ENCODE peak calls at places on chromosomes 6 and 20, in four cellular contexts. One of them, this sample, is unnamed.

GRCh38 chr6:34056301-34056700 is 89.6 kb downstream of the GRM4 start:
- DNase-seq in H1: peak; percentile 54
- DNase-seq in HepG2: no peak
- DNase-seq in GM12878: no peak
- DNase-seq in this sample: no peak

GRCh38 chr6:25253371-25253770 is 25.8 kb upstream of the CARMIL1 start:
- DNase-seq in H1: no peak
- DNase-seq in HepG2: no peak
- DNase-seq in GM12878: no peak
- DNase-seq in this sample: no peak

GRCh38 chr6:145070791-145071190 is 664.5 kb downstream of the EPM2A start:
- DNase-seq in H1: no peak
- DNase-seq in HepG2: no peak
- DNase-seq in GM12878: no peak
- DNase-seq in this sample: no peak

GRCh38 chr6:136158398-136158797 is 91.7 kb downstream of the MTFR2 start:
- DNase-seq in H1: no peak
- DNase-seq in HepG2: no peak
- DNase-seq in GM12878: no peak
- DNase-seq in this sample: no peak

GRCh38 chr6:122660296-122660695 is 50.1 kb downstream of the PKIB start:
- DNase-seq in H1: no peak
- DNase-seq in HepG2: no peak
- DNase-seq in GM12878: no peak
- DNase-seq in this sample: no peak

GRCh38 chr6:31815025-31815838 is at the start of the genes HSPA1A and HSPA1L:
- DNase-seq in H1: peak; percentile 93
- DNase-seq in HepG2: peak; percentile 95
- DNase-seq in GM12878: no peak
- DNase-seq in this sample: peak; percentile 85

GRCh38 chr6:87074051-87074711 is 20.7 kb downstream of the CGA start:
- DNase-seq in H1: no peak
- DNase-seq in HepG2: no peak
- DNase-seq in GM12878: no peak
- DNase-seq in this sample: no peak

GRCh38 chr20:62161347-62161746 is 17.8 kb downstream of the SS18L1 start:
- DNase-seq in H1: no peak
- DNase-seq in HepG2: no peak
- DNase-seq in GM12878: no peak
- DNase-seq in this sample: no peak

GRCh38 chr6:9620263-9620662 is 794.6 kb downstream of the TFAP2A start:
- DNase-seq in H1: no peak
- DNase-seq in HepG2: no peak
- DNase-seq in GM12878: no peak
- DNase-seq in this sample: no peak

GRCh38 chr20:49460916-49461315 is 21.6 kb downstream of the KCNB1 start:
- DNase-seq in H1: no peak
- DNase-seq in HepG2: no peak
- DNase-seq in GM12878: no peak
- DNase-seq in this sample: no peak

GRCh38 chr6:106411643-106412200 is 51.2 kb downstream of the CRYBG1 start:
- DNase-seq in H1: no peak
- DNase-seq in HepG2: no peak
- DNase-seq in GM12878: no peak
- DNase-seq in this sample: no peak

GRCh38 chr6:87698618-87699017 is 3.4 kb downstream of the AKIRIN2 start:
- DNase-seq in H1: no peak
- DNase-seq in HepG2: no peak
- DNase-seq in GM12878: no peak
- DNase-seq in this sample: no peak

GRCh38 chr6:12280901-12281300 is 9.3 kb upstream of the EDN1 start:
- DNase-seq in H1: no peak
- DNase-seq in HepG2: no peak
- DNase-seq in GM12878: no peak
- DNase-seq in this sample: no peak

GRCh38 chr6:98904096-98904495 is 43.6 kb downstream of the FBXL4 start:
- DNase-seq in H1: no peak
- DNase-seq in HepG2: no peak
- DNase-seq in GM12878: no peak
- DNase-seq in this sample: no peak

GRCh38 chr20:11378252-11378651 is 539.4 kb upstream of the BTBD3 start:
- DNase-seq in H1: no peak
- DNase-seq in HepG2: no peak
- DNase-seq in GM12878: no peak
- DNase-seq in this sample: no peak
- TF ChIP-seq ZNF274 in H1: no peak
- TF ChIP-seq ZNF274 in HepG2: no peak
- TF ChIP-seq ZNF274 in GM12878: no peak
- TF ChIP-seq ZNF274 in this sample: no peak

DNA sequence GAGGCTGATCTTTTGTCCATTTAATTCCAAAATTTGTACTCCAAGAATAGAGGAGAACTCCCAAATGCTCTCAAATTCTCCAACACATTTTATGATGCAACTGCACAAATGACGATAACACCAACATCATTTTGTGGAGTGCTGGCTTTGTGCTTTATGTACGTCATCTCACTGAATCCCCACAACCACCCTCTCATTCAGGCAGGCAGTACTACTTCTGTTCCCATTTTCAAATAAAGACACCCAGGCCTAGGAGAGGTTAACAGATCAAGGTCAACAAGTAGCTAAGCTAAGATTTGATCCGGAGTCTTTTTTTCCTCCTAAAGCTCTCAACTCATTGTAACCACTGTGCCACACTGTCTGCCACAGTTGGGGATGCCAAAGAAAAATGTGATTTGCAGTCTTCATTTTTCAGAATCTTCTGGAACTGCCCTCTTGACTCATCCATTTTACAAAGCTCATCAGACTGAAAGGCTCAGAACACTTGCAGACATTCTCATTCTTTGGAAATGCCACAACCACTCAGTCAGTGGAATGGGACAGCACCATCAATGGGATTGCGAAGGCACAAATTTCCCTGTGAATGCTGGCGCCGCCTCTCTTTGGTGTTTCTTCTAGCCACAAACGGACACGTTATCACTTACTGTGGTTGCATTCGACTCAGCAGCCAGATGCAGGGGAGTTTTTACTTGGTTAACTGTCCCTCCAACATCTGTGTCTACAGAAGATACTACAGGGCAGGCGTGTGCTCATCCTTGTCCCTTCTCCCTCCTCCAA is 184.4 kb downstream of the GJA10 start:
- DNase-seq in H1: no peak
- DNase-seq in HepG2: no peak
- DNase-seq in GM12878: no peak
- DNase-seq in this sample: no peak
- TF ChIP-seq SUZ12 in H1: no peak
- TF ChIP-seq SUZ12 in HepG2: no peak
- TF ChIP-seq SUZ12 in GM12878: no peak
- TF ChIP-seq SUZ12 in this sample: no peak

DNA sequence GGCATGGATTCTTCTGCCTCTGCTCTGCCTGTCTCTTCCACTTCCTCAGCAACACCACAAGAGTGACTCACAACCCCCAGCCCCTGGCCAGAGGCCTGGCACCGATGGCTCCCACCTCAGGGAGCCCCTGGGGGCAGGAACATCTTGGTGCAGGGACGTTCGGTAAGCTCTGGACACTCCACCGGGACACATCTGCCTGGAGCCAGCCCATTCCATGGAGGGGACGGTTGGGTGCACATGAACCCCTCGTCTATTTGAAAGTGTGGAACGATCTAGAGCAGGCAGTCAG is 246.5 kb downstream of the ERMARD start:
- DNase-seq in H1: no peak
- DNase-seq in HepG2: no peak
- DNase-seq in GM12878: no peak
- DNase-seq in this sample: no peak
- TF ChIP-seq YY1 in H1: no peak
- TF ChIP-seq YY1 in HepG2: no peak
- TF ChIP-seq YY1 in GM12878: no peak
- TF ChIP-seq YY1 in this sample: no peak

DNA sequence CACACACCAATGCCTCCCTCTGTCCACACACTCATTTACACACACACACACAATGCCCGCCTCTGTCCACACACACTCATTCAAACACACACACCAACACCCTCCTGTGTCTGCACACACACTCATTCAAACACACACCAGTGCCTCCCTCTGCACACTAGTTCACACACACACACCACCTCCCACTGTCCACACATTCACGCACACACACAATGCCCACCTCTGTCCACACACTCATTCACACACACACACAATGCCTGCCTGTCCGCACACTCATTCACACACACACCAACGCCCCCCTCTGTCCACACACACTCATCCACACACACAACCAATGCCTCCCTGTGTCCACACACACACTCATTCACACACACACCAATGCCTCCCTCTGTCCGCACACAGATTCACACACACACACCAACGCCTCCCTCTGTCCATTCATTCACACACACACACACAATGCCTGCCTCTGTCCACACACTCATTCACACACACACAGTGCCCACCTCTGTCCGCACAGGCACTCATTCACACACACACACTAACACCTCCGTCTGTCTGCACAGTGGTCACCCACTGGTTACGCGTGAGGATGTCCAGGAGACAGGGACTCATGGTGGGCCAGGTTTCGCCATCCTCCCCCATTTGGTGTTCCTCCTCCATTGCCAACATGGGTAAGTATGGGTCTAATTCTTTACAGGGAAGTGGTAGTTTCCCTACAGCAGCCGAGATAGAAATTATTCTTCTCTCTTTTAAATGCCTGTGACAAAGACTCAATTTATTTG is 62.4 kb upstream of the THBS2 start:
- DNase-seq in H1: no peak
- DNase-seq in HepG2: no peak
- DNase-seq in GM12878: no peak
- DNase-seq in this sample: no peak
- TF ChIP-seq ZNF274 in H1: no peak
- TF ChIP-seq ZNF274 in HepG2: no peak
- TF ChIP-seq ZNF274 in GM12878: no peak
- TF ChIP-seq ZNF274 in this sample: no peak

GRCh38 chr20:24657211-24657610 is 187.8 kb downstream of the SYNDIG1 start:
- DNase-seq in H1: no peak
- DNase-seq in HepG2: no peak
- DNase-seq in GM12878: no peak
- DNase-seq in this sample: no peak

GRCh38 chr20:24653306-24653705 is 183.9 kb downstream of the SYNDIG1 start:
- DNase-seq in H1: no peak
- DNase-seq in HepG2: no peak
- DNase-seq in GM12878: no peak
- DNase-seq in this sample: no peak

GRCh38 chr20:24656391-24656790 is 187.0 kb downstream of the SYNDIG1 start:
- DNase-seq in H1: no peak
- DNase-seq in HepG2: no peak
- DNase-seq in GM12878: no peak
- DNase-seq in this sample: no peak

GRCh38 chr20:24651973-24652340 is 182.5 kb downstream of the SYNDIG1 start:
- DNase-seq in H1: no peak
- DNase-seq in HepG2: no peak
- DNase-seq in GM12878: no peak
- DNase-seq in this sample: no peak

GRCh38 chr20:24654425-24654824 is 185.0 kb downstream of the SYNDIG1 start:
- DNase-seq in H1: no peak
- DNase-seq in HepG2: no peak
- DNase-seq in GM12878: no peak
- DNase-seq in this sample: no peak
- TF ChIP-seq SUZ12 in H1: no peak
- TF ChIP-seq SUZ12 in HepG2: no peak
- TF ChIP-seq SUZ12 in GM12878: no peak
- TF ChIP-seq SUZ12 in this sample: no peak

DNA sequence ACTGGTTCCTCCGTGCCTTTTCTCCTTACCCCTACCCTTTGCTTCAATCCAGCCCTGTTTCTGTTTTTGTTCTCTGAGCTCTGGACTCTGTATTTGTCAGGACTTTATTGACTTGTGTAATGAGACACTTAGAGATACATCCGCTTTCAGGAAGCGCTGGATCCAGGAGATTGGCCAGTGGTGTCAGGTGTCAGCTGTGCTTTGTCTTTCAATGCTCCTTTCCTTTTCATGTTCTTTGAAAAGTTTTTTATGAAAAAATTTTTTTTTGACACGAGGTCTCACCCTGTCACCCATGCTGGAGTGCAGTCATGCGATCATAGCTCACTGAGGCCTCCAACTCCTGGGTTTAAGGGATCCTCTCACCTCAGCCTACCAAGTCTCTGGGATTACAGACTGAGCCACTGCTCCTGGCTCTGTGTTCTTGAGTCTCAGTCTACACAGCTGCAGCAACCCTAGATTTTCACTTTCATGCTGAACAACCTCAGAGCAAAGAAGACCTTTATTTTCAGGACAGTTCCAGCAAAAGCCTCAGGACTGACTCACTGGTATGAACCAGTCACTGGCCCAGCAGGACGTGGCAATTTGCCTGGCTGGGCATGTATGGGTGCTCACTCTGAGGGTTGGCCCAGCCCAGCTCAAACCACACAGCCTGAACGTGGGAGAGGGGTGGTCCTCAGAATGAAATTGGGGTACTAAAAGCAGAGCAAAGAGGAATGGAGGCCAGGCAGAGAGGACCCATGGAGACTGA is 108.5 kb downstream of the DHX35 start:
- DNase-seq in H1: no peak
- DNase-seq in HepG2: peak; percentile 71
- DNase-seq in GM12878: no peak
- DNase-seq in this sample: no peak
- TF ChIP-seq YY1 in H1: no peak
- TF ChIP-seq YY1 in HepG2: no peak
- TF ChIP-seq YY1 in GM12878: no peak
- TF ChIP-seq YY1 in this sample: no peak

DNA sequence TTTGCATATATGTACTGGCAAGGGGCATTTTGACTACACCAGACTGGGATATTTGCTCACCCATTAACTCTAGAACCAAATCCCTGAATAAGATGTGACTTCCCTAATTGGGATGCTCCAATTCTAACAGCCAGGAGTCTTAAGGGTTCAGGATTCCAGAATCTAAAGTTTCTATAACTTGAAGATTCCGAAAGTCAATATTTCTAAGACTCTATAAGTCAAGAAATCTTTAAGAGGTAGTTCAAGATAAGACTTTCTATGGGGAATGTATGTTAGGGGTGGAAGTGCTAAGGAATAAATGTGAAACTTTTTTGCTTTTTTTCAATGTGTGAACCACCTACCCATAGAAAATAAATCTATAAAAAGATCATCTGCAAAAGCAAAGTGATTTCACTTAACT is 42.7 kb upstream of the BLCAP start:
- DNase-seq in H1: no peak
- DNase-seq in HepG2: no peak
- DNase-seq in GM12878: no peak
- DNase-seq in this sample: no peak
- TF ChIP-seq ZNF274 in H1: no peak
- TF ChIP-seq ZNF274 in HepG2: no peak
- TF ChIP-seq ZNF274 in GM12878: no peak
- TF ChIP-seq ZNF274 in this sample: no peak